ENCODE peak calls at places on chromosome 19, in five cellular contexts. B, M, Q, D and X are unnamed samples.

GRCh38 chr19:16026756-16027155 is 49.5 kb upstream of the TPM4 start:
- DNase-seq in B (no peak), M (no peak), Q (no peak), D (no peak), X (no peak)

GRCh38 chr19:55540619-55541018 is 3.7 kb upstream of the SBK2 start:
- DNase-seq in B (no peak), M (no peak), Q (no peak), D (no peak), X (no peak)

GRCh38 chr19:13842294-13843103 is 34.4 kb upstream of the NANOS3 start:
- DNase-seq in B (no peak), M (peak), Q (peak), D (peak), X (no peak)

GRCh38 chr19:42965204-42965603 is 28.2 kb upstream of the PSG7 start:
- DNase-seq in B (no peak), M (no peak), Q (no peak), D (peak), X (no peak)

GRCh38 chr19:18603255-18603957 is 3.2 kb downstream of the CRLF1 start:
- DNase-seq in B (no peak), M (no peak), Q (no peak), D (no peak), X (no peak)

GRCh38 chr19:34733266-34733825 is 697 bp upstream of the ZNF181 start:
- DNase-seq in B (peak), M (no peak), Q (peak), D (no peak), X (no peak)

GRCh38 chr19:12868540-12869112 is 12.6 kb downstream of the DNASE2 start:
- DNase-seq in B (no peak), M (no peak), Q (no peak), D (no peak), X (no peak)

GRCh38 chr19:54388001-54388802 is 23.5 kb upstream of the LAIR1 start:
- DNase-seq in B (no peak), M (no peak), Q (no peak), D (no peak), X (no peak)

GRCh38 chr19:31312004-31312403 is 37.2 kb downstream of the TSHZ3 start:
- DNase-seq in B (no peak), M (peak), Q (no peak), D (peak), X (no peak)

GRCh38 chr19:32875428-32875827 is 5.9 kb upstream of the SLC7A9 start:
- DNase-seq in B (no peak), M (no peak), Q (no peak), D (no peak), X (peak)

GRCh38 chr19:16384688-16385087 is 60.1 kb downstream of the KLF2 start:
- DNase-seq in B (no peak), M (no peak), Q (no peak), D (no peak), X (no peak)

GRCh38 chr19:7349961-7350711 is 1.4 kb downstream of the ARHGEF18 start:
- DNase-seq in B (no peak), M (no peak), Q (peak), D (no peak), X (no peak)

GRCh38 chr19:17234911-17235617 is 9.0 kb downstream of the OCEL1 start:
- DNase-seq in B (no peak), M (peak), Q (no peak), D (peak), X (no peak)

GRCh38 chr19:29476528-29476927 is 49.3 kb upstream of the VSTM2B start:
- DNase-seq in B (no peak), M (no peak), Q (no peak), D (no peak), X (no peak)

GRCh38 chr19:33226550-33227241 is 1.0 kb upstream of the SLC7A10 start:
- DNase-seq in B (peak), M (no peak), Q (no peak), D (no peak), X (no peak)

GRCh38 chr19:4052114-4052992 is 14.3 kb downstream of the ZBTB7A start:
- DNase-seq in B (no peak), M (peak), Q (no peak), D (peak), X (peak)

GRCh38 chr19:45676851-45677263 is 8.8 kb downstream of the GIPR start:
- DNase-seq in B (no peak), M (no peak), Q (no peak), D (no peak), X (no peak)

GRCh38 chr19:28582344-28582743 is 630.6 kb downstream of the UQCRFS1 start:
- DNase-seq in B (no peak), M (no peak), Q (no peak), D (no peak), X (no peak)

GRCh38 chr19:13091400-13092161 is 11.1 kb downstream of the LYL1 start:
- DNase-seq in B (no peak), M (peak), Q (peak), D (no peak), X (no peak)

GRCh38 chr19:16915734-16916133 is 26.9 kb downstream of the F2RL3 start:
- DNase-seq in B (no peak), M (no peak), Q (no peak), D (no peak), X (no peak)

GRCh38 chr19:16516381-16516780 is 20.2 kb downstream of the C19orf44 start:
- DNase-seq in B (no peak), M (no peak), Q (no peak), D (no peak), X (no peak)

GRCh38 chr19:55210120-55210493 is 806 bp upstream of the PTPRH start:
- DNase-seq in B (no peak), M (no peak), Q (no peak), D (peak), X (no peak)

GRCh38 chr19:45952691-45953505 is 20.8 kb downstream of the NOVA2 start:
- DNase-seq in B (peak), M (peak), Q (no peak), D (peak), X (no peak)

GRCh38 chr19:43353606-43354304 is at the start of gene CD177:
- DNase-seq in B (no peak), M (no peak), Q (no peak), D (no peak), X (no peak)

GRCh38 chr19:3270908-3271307 is 46.4 kb downstream of the CELF5 start:
- DNase-seq in B (no peak), M (no peak), Q (no peak), D (peak), X (no peak)

GRCh38 chr19:23460656-23461055 is 65.4 kb upstream of the ZNF91 start:
- DNase-seq in B (no peak), M (no peak), Q (no peak), D (peak), X (no peak)

GRCh38 chr19:18143902-18144301 is 9.1 kb upstream of the PIK3R2 start:
- DNase-seq in B (no peak), M (no peak), Q (no peak), D (no peak), X (no peak)

GRCh38 chr19:53977991-53978731 is 13.3 kb upstream of the CACNG6 start:
- DNase-seq in B (peak), M (peak), Q (peak), D (peak), X (no peak)

GRCh38 chr19:53885036-53885435 is 3.0 kb downstream of the PRKCG start:
- DNase-seq in B (no peak), M (no peak), Q (no peak), D (no peak), X (no peak)

GRCh38 chr19:32318884-32319520 is 26.4 kb upstream of the ZNF507 start:
- DNase-seq in B (no peak), M (no peak), Q (no peak), D (no peak), X (no peak)

GRCh38 chr19:56110515-56111448 is 10.3 kb downstream of the ZNF787 start:
- DNase-seq in B (no peak), M (no peak), Q (no peak), D (no peak), X (no peak)

GRCh38 chr19:30784850-30785459 is 412.8 kb downstream of the ZNF536 start:
- DNase-seq in B (no peak), M (peak), Q (peak), D (peak), X (peak)

GRCh38 chr19:43555185-43555770 is 20.0 kb downstream of the XRCC1 start:
- DNase-seq in B (peak), M (peak), Q (peak), D (peak), X (peak)

GRCh38 chr19:13243971-13244370 is 93.8 kb downstream of the IER2 start:
- DNase-seq in B (no peak), M (no peak), Q (no peak), D (no peak), X (no peak)

GRCh38 chr19:42191855-42192254 is 25.6 kb downstream of the DEDD2 start:
- DNase-seq in B (no peak), M (no peak), Q (no peak), D (peak), X (no peak)

DNA sequence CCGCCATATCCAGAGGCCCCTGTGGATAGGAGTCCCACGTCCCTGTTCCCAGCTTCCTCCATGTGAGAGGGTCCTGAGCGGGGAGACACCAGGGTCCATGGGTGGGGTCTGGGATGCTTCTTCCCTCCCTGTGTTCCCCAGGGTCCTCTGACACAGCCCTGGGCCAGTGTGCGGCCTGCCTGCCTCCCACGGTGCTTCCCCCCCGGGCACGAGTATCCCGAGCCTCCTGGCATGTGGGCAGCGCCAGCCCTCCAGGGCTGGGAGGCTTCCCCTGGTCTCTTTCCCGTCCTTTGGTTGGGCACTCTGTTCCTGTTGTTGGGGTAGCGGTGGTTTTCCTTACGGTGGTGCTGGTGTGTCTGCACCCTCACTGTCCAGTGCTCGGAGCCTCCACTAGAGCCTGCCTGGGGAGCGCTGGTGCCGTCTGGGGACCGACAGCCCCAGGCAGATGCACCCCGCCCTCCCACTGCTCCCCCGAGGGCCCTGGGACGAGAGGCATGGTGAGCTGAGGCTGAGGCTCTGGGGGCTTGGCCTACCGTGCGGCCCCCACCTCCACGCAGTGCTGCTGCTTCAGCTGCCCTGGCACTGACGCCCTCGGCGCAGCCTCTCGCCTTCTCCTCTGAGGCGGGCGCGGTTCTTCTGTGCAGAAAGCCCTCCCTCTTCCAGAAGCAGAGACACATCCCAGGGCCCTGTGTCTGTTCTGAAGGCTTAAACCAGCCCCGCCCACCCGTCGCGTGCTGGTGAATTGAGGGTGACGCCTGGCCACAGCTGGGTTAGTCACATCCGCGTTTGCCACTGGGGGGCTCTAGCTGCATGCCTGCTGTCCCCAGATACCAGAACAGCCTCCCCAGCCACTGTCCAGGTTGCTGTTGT is 27.9 kb downstream of the PLEKHJ1 start:
- DNase-seq in B (no peak), M (peak), Q (no peak), D (no peak), X (no peak)
- TF ChIP-seq CTCF in B (no peak), M (peak), Q (no peak), D (no peak), X (no peak)

DNA sequence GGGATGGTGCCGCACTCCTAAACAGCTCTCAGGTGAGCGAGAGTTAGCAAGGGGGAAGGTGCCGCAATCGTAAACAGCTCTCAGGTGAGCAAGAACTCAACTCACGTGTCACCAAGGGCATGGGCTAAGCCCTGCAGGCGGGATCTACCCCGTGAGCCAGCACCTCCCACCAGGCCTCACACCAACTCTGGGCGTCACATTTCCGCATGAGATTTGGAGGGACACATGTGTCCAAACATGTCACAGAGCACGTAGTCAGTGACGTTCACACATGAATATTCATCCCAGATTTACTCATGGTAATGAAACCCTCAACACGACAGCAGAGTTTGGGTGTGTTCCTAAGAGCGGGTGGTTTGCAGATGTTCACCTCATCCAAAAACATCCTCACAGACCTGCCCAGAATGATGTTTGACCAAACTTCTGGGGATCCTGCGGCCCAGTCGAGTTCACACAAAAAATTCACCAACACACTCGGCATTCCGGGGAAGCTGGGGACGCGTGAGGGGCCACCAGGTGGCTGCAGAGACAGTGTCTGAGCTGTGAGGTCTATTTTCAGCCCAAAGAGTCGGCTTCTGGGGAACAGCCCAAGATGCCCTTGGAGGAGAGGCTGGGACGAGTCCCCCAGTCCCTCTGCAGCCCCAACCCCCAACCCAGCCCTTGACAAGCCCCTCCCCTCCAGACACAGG is 19.6 kb downstream of the C2CD4C start:
- DNase-seq in B (no peak), M (no peak), Q (no peak), D (no peak), X (no peak)
- TF ChIP-seq CTCF in B (no peak), M (no peak), Q (no peak), D (no peak), X (no peak)

DNA sequence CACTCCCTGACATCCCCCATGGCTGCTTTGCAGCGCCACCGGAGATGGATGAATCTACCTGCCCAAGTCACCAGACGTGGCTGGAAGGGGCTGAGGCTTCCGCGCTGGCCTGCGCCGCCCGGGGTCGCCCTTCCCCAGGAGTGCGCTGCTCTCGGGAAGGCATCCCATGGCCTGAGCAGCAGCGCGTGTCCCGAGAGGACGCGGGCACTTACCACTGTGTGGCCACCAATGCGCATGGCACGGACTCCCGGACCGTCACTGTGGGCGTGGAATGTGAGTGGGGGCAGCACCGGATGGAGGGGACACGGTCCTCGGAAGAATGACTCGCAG is 4.6 kb downstream of the ICAM5 start:
- DNase-seq in B (no peak), M (no peak), Q (no peak), D (no peak), X (no peak)
- TF ChIP-seq CTCF in B (no peak), M (no peak), Q (no peak), D (no peak), X (no peak)

GRCh38 chr19:49809987-49810389 is 3.1 kb downstream of the FUZ start:
- DNase-seq in B (no peak), M (no peak), Q (no peak), D (no peak), X (no peak)

GRCh38 chr19:49814010-49814409 is 918 bp upstream of the FUZ start:
- DNase-seq in B (no peak), M (no peak), Q (no peak), D (no peak), X (no peak)

GRCh38 chr19:49811328-49811727 is 1.8 kb downstream of the FUZ start:
- DNase-seq in B (no peak), M (no peak), Q (no peak), D (no peak), X (no peak)

GRCh38 chr19:49812452-49812996 is 568 bp downstream of the FUZ start:
- DNase-seq in B (no peak), M (no peak), Q (no peak), D (no peak), X (no peak)

GRCh38 chr19:49812997-49813861 is at the start of gene FUZ:
- DNase-seq in B (peak), M (peak), Q (peak), D (peak), X (peak)
- TF ChIP-seq CTCF in B (peak), M (peak), Q (peak), D (no peak), X (peak)

GRCh38 chr19:51514866-51515481 is 13.4 kb upstream of the SIGLEC12 start:
- DNase-seq in B (no peak), M (no peak), Q (no peak), D (peak), X (no peak)

GRCh38 chr19:51513968-51514367 is 12.4 kb upstream of the SIGLEC12 start:
- DNase-seq in B (no peak), M (no peak), Q (no peak), D (no peak), X (no peak)

GRCh38 chr19:51509823-51510660 is 8.4 kb upstream of the SIGLEC12 start:
- DNase-seq in B (no peak), M (no peak), Q (no peak), D (no peak), X (no peak)

GRCh38 chr19:51508059-51508733 is 6.6 kb upstream of the SIGLEC12 start:
- DNase-seq in B (no peak), M (no peak), Q (no peak), D (no peak), X (no peak)

DNA sequence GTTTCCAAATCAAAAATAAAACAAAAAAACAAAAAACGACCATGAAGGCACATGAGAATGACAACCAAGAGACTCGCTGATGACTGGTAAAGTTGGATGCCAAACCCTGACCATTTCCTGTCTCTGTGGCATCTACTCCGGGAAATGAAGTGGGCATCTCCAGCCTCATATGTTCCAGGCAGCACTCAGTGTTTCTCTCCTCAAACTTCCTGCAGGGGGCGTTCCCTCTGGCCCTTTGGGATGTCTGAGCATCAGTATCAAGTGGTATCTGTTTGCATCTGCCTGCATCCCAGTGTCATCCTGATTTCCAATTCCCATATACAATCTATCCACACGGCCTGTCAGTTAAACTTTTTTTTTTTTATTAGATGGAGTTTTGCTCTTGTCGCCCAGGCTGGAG is 9.8 kb upstream of the SIGLEC12 start:
- DNase-seq in B (no peak), M (no peak), Q (no peak), D (no peak), X (no peak)
- TF ChIP-seq CTCF in B (peak), M (no peak), Q (no peak), D (no peak), X (peak)

DNA sequence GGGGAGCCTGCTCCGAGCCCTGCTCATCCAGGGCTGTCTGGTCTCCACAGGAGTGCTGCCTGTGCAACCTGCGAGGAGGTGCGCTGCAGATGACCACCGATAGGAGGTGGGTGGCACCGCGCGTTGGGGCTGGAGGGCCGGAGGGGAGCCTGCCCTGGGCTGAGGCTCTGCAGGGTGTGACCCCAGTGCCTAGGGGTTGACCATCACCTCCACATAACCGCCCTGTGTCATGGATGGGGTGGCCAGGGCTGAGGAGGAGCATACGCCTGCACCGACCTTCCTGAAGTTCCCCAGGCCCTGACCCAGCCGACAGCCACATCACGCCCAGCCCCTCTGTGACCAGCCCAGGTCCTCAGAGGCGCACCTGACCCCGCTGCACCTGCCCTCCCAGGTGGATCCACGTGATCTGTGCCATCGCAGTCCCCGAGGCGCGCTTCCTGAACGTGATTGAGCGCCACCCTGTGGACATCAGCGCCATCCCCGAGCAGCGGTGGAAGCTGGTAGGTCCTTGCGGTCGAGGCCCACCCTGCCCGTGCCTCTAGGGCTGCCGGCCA is 168.7 kb downstream of the KDM4B start:
- DNase-seq in B (no peak), M (no peak), Q (no peak), D (no peak), X (no peak)
- TF ChIP-seq CTCF in B (peak), M (no peak), Q (no peak), D (no peak), X (peak)

GRCh38 chr19:40584007-40584406 is 7.3 kb downstream of the SHKBP1 start:
- DNase-seq in B (no peak), M (no peak), Q (no peak), D (no peak), X (no peak)
- TF ChIP-seq CTCF in B (peak), M (no peak), Q (no peak), D (peak), X (peak)

DNA sequence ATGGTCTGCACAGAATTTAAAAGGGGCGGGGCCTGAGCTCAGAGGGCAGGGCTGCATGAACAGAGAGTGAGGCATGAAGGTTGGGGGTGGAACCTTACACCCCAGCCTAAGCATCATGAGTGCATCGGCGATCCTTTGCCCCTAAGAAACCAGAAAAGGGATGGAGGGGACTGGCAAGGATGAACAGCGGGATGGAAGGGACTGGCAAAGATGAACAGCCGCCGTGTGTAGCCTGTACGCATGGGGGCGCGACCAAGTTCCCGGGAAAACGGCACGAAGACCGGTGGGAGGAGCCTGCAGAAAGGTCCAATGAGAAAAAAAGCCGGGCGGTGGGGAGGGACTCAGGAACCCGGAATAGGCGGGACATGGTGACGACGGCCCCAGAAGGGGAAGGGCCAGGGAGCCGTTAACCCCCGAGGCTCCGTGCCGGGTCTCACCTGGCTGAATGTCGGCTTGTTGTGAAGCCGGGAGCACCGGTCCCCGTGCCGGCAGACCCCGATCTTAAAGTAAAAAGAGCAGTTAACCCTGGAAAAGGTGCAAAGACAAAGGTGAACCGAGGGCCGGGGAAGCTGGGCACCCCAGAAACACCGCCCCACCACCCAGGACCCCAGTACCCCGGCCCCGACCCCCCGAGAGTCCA is 410 bp downstream of the U2AF1L4 start:
- DNase-seq in B (peak), M (peak), Q (peak), D (peak), X (peak)
- TF ChIP-seq CTCF in B (peak), M (peak), Q (peak), D (no peak), X (peak)